ENCODE peak calls at places on chromosomes 7 and 10, in nine cellular contexts. One of them, this sample, is unnamed. For H3K9me3 and H3K27me3, the result is how much of the 10 kb centered on the place peaks cover.

GRCh38 chr10:69361303-69361614 is 55.5 kb downstream of the TACR2 start:
- DNase-seq in ovary: no peak
- DNase-seq in neuronal stem cell: no peak
- DNase-seq in Karpas-422: no peak
- DNase-seq in tibial artery: no peak
- DNase-seq in tibial nerve: no peak
- DNase-seq in neural progenitor cell: no peak
- DNase-seq in psoas muscle: peak
- DNase-seq in breast epithelium: no peak
- DNase-seq in this sample: no peak

GRCh38 chr7:94451276-94451675 is 56.6 kb downstream of the COL1A2 start:
- DNase-seq in ovary: no peak
- DNase-seq in neuronal stem cell: no peak
- DNase-seq in Karpas-422: no peak
- DNase-seq in tibial artery: no peak
- DNase-seq in tibial nerve: no peak
- DNase-seq in neural progenitor cell: no peak
- DNase-seq in psoas muscle: no peak
- DNase-seq in breast epithelium: no peak
- DNase-seq in this sample: no peak

GRCh38 chr10:129605266-129605985 is 138.4 kb downstream of the MGMT start:
- DNase-seq in ovary: no peak
- DNase-seq in neuronal stem cell: no peak
- DNase-seq in Karpas-422: peak
- DNase-seq in tibial artery: no peak
- DNase-seq in tibial nerve: no peak
- DNase-seq in neural progenitor cell: no peak
- DNase-seq in psoas muscle: no peak
- DNase-seq in breast epithelium: no peak
- DNase-seq in this sample: no peak

GRCh38 chr10:50421026-50421719 is 169.9 kb upstream of the ASAH2 start:
- DNase-seq in ovary: no peak
- DNase-seq in neuronal stem cell: no peak
- DNase-seq in Karpas-422: peak
- DNase-seq in tibial artery: no peak
- DNase-seq in tibial nerve: peak
- DNase-seq in neural progenitor cell: peak
- DNase-seq in psoas muscle: no peak
- DNase-seq in breast epithelium: no peak
- DNase-seq in this sample: peak

GRCh38 chr7:156327474-156327873 is 313.1 kb upstream of the RNF32 start:
- DNase-seq in ovary: no peak
- DNase-seq in neuronal stem cell: no peak
- DNase-seq in Karpas-422: no peak
- DNase-seq in tibial artery: no peak
- DNase-seq in tibial nerve: no peak
- DNase-seq in neural progenitor cell: no peak
- DNase-seq in psoas muscle: no peak
- DNase-seq in breast epithelium: no peak
- DNase-seq in this sample: no peak

GRCh38 chr10:77493851-77494788 is 143.5 kb downstream of the KCNMA1 start:
- DNase-seq in ovary: no peak
- DNase-seq in neuronal stem cell: no peak
- DNase-seq in Karpas-422: peak
- DNase-seq in tibial artery: no peak
- DNase-seq in tibial nerve: no peak
- DNase-seq in neural progenitor cell: peak
- DNase-seq in psoas muscle: no peak
- DNase-seq in breast epithelium: no peak
- DNase-seq in this sample: peak

GRCh38 chr7:75842836-75843446 is 29.3 kb upstream of the CCL24 start:
- DNase-seq in ovary: peak
- DNase-seq in neuronal stem cell: no peak
- DNase-seq in Karpas-422: no peak
- DNase-seq in tibial artery: no peak
- DNase-seq in tibial nerve: peak
- DNase-seq in neural progenitor cell: no peak
- DNase-seq in psoas muscle: no peak
- DNase-seq in breast epithelium: no peak
- DNase-seq in this sample: peak

GRCh38 chr10:119871881-119872609 is 598 bp downstream of the MCMBP start:
- DNase-seq in ovary: peak
- DNase-seq in neuronal stem cell: peak
- DNase-seq in Karpas-422: peak
- DNase-seq in tibial artery: peak
- DNase-seq in tibial nerve: peak
- DNase-seq in neural progenitor cell: peak
- DNase-seq in psoas muscle: peak
- DNase-seq in breast epithelium: peak
- DNase-seq in this sample: peak

GRCh38 chr10:93415693-93416092 is 66.4 kb downstream of the MYOF start:
- DNase-seq in ovary: no peak
- DNase-seq in neuronal stem cell: no peak
- DNase-seq in Karpas-422: no peak
- DNase-seq in tibial artery: no peak
- DNase-seq in tibial nerve: no peak
- DNase-seq in neural progenitor cell: no peak
- DNase-seq in psoas muscle: no peak
- DNase-seq in breast epithelium: no peak
- DNase-seq in this sample: no peak

GRCh38 chr7:44326261-44327125 is 1.1 kb upstream of the CAMK2B start:
- DNase-seq in ovary: no peak
- DNase-seq in neuronal stem cell: no peak
- DNase-seq in Karpas-422: no peak
- DNase-seq in tibial artery: no peak
- DNase-seq in tibial nerve: no peak
- DNase-seq in neural progenitor cell: no peak
- DNase-seq in psoas muscle: no peak
- DNase-seq in breast epithelium: peak
- DNase-seq in this sample: no peak
- H3K4me3 ChIP-seq in ovary: no peak
- H3K4me3 ChIP-seq in neuronal stem cell: no peak
- H3K4me3 ChIP-seq in Karpas-422: no peak
- H3K4me3 ChIP-seq in tibial artery: no peak
- H3K4me3 ChIP-seq in tibial nerve: no peak
- H3K4me3 ChIP-seq in neural progenitor cell: peak
- H3K4me3 ChIP-seq in psoas muscle: no peak
- H3K4me3 ChIP-seq in breast epithelium: no peak
- H3K4me3 ChIP-seq in this sample: no peak

GRCh38 chr7:159177270-159178036 is 32.8 kb upstream of the VIPR2 start:
- DNase-seq in ovary: no peak
- DNase-seq in neuronal stem cell: no peak
- DNase-seq in Karpas-422: no peak
- DNase-seq in tibial artery: no peak
- DNase-seq in tibial nerve: no peak
- DNase-seq in neural progenitor cell: no peak
- DNase-seq in psoas muscle: no peak
- DNase-seq in breast epithelium: no peak
- DNase-seq in this sample: no peak

GRCh38 chr7:159172314-159172892 is 27.7 kb upstream of the VIPR2 start:
- DNase-seq in ovary: no peak
- DNase-seq in neuronal stem cell: no peak
- DNase-seq in Karpas-422: no peak
- DNase-seq in tibial artery: no peak
- DNase-seq in tibial nerve: no peak
- DNase-seq in neural progenitor cell: no peak
- DNase-seq in psoas muscle: no peak
- DNase-seq in breast epithelium: no peak
- DNase-seq in this sample: no peak

GRCh38 chr7:159175792-159176191 is 31.1 kb upstream of the VIPR2 start:
- DNase-seq in ovary: no peak
- DNase-seq in neuronal stem cell: no peak
- DNase-seq in Karpas-422: no peak
- DNase-seq in tibial artery: no peak
- DNase-seq in tibial nerve: no peak
- DNase-seq in neural progenitor cell: no peak
- DNase-seq in psoas muscle: no peak
- DNase-seq in breast epithelium: no peak
- DNase-seq in this sample: no peak
- H3K9me3 ChIP-seq in ovary: under half
- H3K9me3 ChIP-seq in neuronal stem cell: under half
- H3K9me3 ChIP-seq in Karpas-422: under half
- H3K9me3 ChIP-seq in tibial artery: under half
- H3K9me3 ChIP-seq in tibial nerve: under half
- H3K9me3 ChIP-seq in neural progenitor cell: under half
- H3K9me3 ChIP-seq in psoas muscle: under half
- H3K9me3 ChIP-seq in breast epithelium: under half
- H3K9me3 ChIP-seq in this sample: under half

DNA sequence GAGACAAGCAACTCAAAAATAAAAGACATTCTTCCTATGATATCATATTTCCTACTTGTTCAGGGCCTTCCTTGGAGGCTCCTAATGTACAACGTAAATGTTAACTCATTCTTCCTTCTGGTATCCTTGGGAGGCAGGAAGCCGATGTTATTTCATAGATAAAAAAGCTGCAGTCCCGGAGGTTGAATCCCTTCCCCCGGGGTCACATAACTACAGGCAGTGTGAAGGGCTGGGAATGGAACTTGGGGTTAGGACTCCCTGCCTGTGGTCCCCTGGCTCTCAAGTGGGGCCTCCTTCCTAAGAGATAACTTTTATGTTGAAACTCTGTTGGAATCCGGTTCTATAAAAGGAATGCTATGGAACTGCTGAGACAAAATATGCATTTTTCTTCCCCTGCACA is 14.9 kb upstream of the CCDC3 start:
- DNase-seq in ovary: no peak
- DNase-seq in neuronal stem cell: no peak
- DNase-seq in Karpas-422: no peak
- DNase-seq in tibial artery: no peak
- DNase-seq in tibial nerve: no peak
- DNase-seq in neural progenitor cell: no peak
- DNase-seq in psoas muscle: no peak
- DNase-seq in breast epithelium: no peak
- DNase-seq in this sample: no peak
- H3K27me3 ChIP-seq in ovary: under half
- H3K27me3 ChIP-seq in neuronal stem cell: under half
- H3K27me3 ChIP-seq in Karpas-422: under half
- H3K27me3 ChIP-seq in tibial artery: under half
- H3K27me3 ChIP-seq in tibial nerve: under half
- H3K27me3 ChIP-seq in neural progenitor cell: under half
- H3K27me3 ChIP-seq in psoas muscle: under half
- H3K27me3 ChIP-seq in breast epithelium: under half
- H3K27me3 ChIP-seq in this sample: under half

DNA sequence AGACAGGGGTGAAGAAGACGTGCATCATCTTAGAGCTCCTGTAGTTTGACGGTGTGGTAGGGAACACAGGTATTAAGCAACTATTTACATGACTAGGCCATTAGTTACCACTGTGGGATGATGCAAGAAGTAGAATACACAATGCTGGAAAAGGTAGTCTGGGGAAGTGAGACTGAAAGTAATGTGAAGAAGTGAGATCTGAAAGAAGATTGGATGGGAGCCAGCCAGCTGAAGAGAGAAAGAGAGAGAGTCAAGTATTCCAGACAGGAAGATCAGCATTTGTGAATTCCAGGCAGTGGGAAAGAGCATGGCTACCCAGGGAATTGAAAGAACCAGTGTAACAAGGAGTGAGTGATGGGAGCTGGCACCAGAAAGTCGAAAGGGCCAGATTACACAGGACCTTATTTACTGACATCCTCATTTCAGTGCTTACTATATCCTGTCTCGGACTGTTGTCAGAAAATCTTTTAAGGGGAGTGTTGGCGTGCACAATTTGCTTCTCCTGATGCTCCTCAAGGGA is 4.0 kb upstream of the CFAP58 start:
- DNase-seq in ovary: no peak
- DNase-seq in neuronal stem cell: no peak
- DNase-seq in Karpas-422: peak
- DNase-seq in tibial artery: no peak
- DNase-seq in tibial nerve: peak
- DNase-seq in neural progenitor cell: no peak
- DNase-seq in psoas muscle: no peak
- DNase-seq in breast epithelium: no peak
- DNase-seq in this sample: no peak
- H3K4me3 ChIP-seq in ovary: no peak
- H3K4me3 ChIP-seq in neuronal stem cell: no peak
- H3K4me3 ChIP-seq in Karpas-422: peak
- H3K4me3 ChIP-seq in tibial artery: peak
- H3K4me3 ChIP-seq in tibial nerve: peak
- H3K4me3 ChIP-seq in neural progenitor cell: no peak
- H3K4me3 ChIP-seq in psoas muscle: peak
- H3K4me3 ChIP-seq in breast epithelium: no peak
- H3K4me3 ChIP-seq in this sample: no peak

DNA sequence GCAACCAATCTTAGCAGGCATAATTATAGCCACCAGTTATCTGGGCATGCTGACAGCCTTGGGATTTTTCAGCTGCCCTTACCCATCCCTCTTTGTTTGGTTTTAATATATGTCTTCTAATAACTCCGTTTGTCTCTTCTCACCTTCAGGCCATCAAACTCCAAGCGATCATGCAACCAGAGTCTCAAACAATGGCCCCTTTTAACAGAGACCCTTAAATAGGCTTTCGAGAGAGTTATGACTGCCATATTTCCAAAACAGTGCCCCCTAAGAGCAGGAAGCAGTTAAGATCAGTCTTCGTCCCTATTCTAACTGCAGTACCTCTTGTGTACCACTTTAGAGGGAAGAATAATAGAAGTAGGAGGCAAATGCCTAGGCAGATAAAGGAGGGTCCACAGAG is 157.5 kb downstream of the DGKB start:
- DNase-seq in ovary: no peak
- DNase-seq in neuronal stem cell: no peak
- DNase-seq in Karpas-422: no peak
- DNase-seq in tibial artery: no peak
- DNase-seq in tibial nerve: no peak
- DNase-seq in neural progenitor cell: no peak
- DNase-seq in psoas muscle: no peak
- DNase-seq in breast epithelium: no peak
- DNase-seq in this sample: no peak
- H3K9me3 ChIP-seq in ovary: under half
- H3K9me3 ChIP-seq in neuronal stem cell: under half
- H3K9me3 ChIP-seq in Karpas-422: under half
- H3K9me3 ChIP-seq in tibial artery: under half
- H3K9me3 ChIP-seq in tibial nerve: under half
- H3K9me3 ChIP-seq in neural progenitor cell: under half
- H3K9me3 ChIP-seq in psoas muscle: under half
- H3K9me3 ChIP-seq in breast epithelium: under half
- H3K9me3 ChIP-seq in this sample: under half